ENCODE peak calls at places on chromosomes 7 and 10, in nine cellular contexts. N is GM23248; B is hippocampal formation; G is stimulated activated CD4-positive, alpha-beta T cell treated with anti-CD3 and anti-CD28 coated beads, TNF-alpha, amount 100 ng/mL, for 24 hours; Q is AG20443; M is AG08396; U is amygdala; J is neural crest cell; F is non-pigmented ciliary epithelial cell. P is an unnamed sample.

GRCh38 chr10:62159357-62159756 is 109.3 kb downstream of the RTKN2 start:
- DNase-seq in B (no peak), G (no peak), N (peak), F (no peak), J (no peak), M (no peak), U (no peak), Q (no peak), P (no peak)

GRCh38 chr10:121990015-121990677 is 1.2 kb downstream of the TACC2 start:
- DNase-seq in M (no peak), B (no peak), N (no peak), G (no peak), J (no peak), F (no peak), Q (no peak), U (no peak), P (no peak)

GRCh38 chr7:48180981-48181380 is 9.7 kb downstream of the ABCA13 start:
- DNase-seq in B (no peak), F (peak), M (peak), Q (peak), N (peak), U (no peak), G (no peak), J (no peak), P (no peak)

GRCh38 chr10:120336910-120337540 is 120.0 kb upstream of the PLPP4 start:
- DNase-seq in Q (peak), U (no peak), M (peak), G (peak), J (peak), N (peak), F (peak), B (no peak), P (no peak)

GRCh38 chr7:30934225-30934624 is 22.6 kb downstream of the AQP1 start:
- DNase-seq in Q (peak), N (no peak), U (no peak), M (no peak), B (no peak), G (no peak), F (no peak), J (no peak), P (no peak)

GRCh38 chr7:133355325-133355708 is 102.4 kb downstream of the EXOC4 start:
- DNase-seq in G (no peak), U (no peak), B (no peak), N (peak), J (no peak), M (peak), Q (no peak), F (peak), P (no peak)

GRCh38 chr7:80729586-80730320 is 91.3 kb downstream of the CD36 start:
- DNase-seq in Q (peak), N (peak), B (no peak), U (no peak), M (peak), J (no peak), G (no peak), F (no peak), P (no peak)

GRCh38 chr10:124722812-124723783 is 21.1 kb downstream of the FAM53B start:
- DNase-seq in G (peak), M (no peak), F (no peak), J (no peak), Q (peak), N (peak), U (no peak), B (peak), P (no peak)